ENCODE peak calls at places on chromosomes 13 and 19, in four cellular contexts. One of them, this sample, is unnamed.

GRCh38 chr13:30156826-30157615 is 150.3 kb downstream of the KATNAL1 start:
- DNase-seq in colonic mucosa: no peak
- DNase-seq in astrocyte of the spinal cord: no peak
- DNase-seq in psoas muscle: no peak
- DNase-seq in this sample: no peak

GRCh38 chr13:114145722-114146121 is 13.3 kb upstream of the RASA3 start:
- DNase-seq in colonic mucosa: no peak
- DNase-seq in astrocyte of the spinal cord: no peak
- DNase-seq in psoas muscle: no peak
- DNase-seq in this sample: no peak

GRCh38 chr13:38804536-38804935 is 117.7 kb downstream of the FREM2 start:
- DNase-seq in colonic mucosa: no peak
- DNase-seq in astrocyte of the spinal cord: peak; percentile 35
- DNase-seq in psoas muscle: no peak
- DNase-seq in this sample: peak; percentile 0

GRCh38 chr13:77397636-77398035 is 70.7 kb upstream of the MYCBP2 start:
- DNase-seq in colonic mucosa: no peak
- DNase-seq in astrocyte of the spinal cord: no peak
- DNase-seq in psoas muscle: no peak
- DNase-seq in this sample: peak; percentile 7

GRCh38 chr19:17455308-17455707 is 5.4 kb downstream of the NXNL1 start:
- DNase-seq in colonic mucosa: no peak
- DNase-seq in astrocyte of the spinal cord: no peak
- DNase-seq in psoas muscle: no peak
- DNase-seq in this sample: no peak

GRCh38 chr19:18399008-18399407 is 1.6 kb upstream of the LRRC25 start:
- DNase-seq in colonic mucosa: peak; percentile 62
- DNase-seq in astrocyte of the spinal cord: no peak
- DNase-seq in psoas muscle: no peak
- DNase-seq in this sample: peak; percentile 58

GRCh38 chr19:579111-579841 is 6.9 kb downstream of the BSG start:
- DNase-seq in colonic mucosa: no peak
- DNase-seq in astrocyte of the spinal cord: no peak
- DNase-seq in psoas muscle: no peak
- DNase-seq in this sample: no peak

GRCh38 chr13:80132741-80133601 is 208.0 kb downstream of the SPRY2 start:
- DNase-seq in colonic mucosa: peak; percentile 87
- DNase-seq in astrocyte of the spinal cord: peak; percentile 62
- DNase-seq in psoas muscle: peak; percentile 36
- DNase-seq in this sample: peak; percentile 59

GRCh38 chr19:16127080-16127479 is 15.4 kb downstream of the RAB8A start:
- DNase-seq in colonic mucosa: no peak
- DNase-seq in astrocyte of the spinal cord: no peak
- DNase-seq in psoas muscle: no peak
- DNase-seq in this sample: no peak

GRCh38 chr19:39144487-39145071 is 19.0 kb downstream of the PAK4 start:
- DNase-seq in colonic mucosa: peak; percentile 59
- DNase-seq in astrocyte of the spinal cord: peak; percentile 31
- DNase-seq in psoas muscle: no peak
- DNase-seq in this sample: peak; percentile 61

DNA sequence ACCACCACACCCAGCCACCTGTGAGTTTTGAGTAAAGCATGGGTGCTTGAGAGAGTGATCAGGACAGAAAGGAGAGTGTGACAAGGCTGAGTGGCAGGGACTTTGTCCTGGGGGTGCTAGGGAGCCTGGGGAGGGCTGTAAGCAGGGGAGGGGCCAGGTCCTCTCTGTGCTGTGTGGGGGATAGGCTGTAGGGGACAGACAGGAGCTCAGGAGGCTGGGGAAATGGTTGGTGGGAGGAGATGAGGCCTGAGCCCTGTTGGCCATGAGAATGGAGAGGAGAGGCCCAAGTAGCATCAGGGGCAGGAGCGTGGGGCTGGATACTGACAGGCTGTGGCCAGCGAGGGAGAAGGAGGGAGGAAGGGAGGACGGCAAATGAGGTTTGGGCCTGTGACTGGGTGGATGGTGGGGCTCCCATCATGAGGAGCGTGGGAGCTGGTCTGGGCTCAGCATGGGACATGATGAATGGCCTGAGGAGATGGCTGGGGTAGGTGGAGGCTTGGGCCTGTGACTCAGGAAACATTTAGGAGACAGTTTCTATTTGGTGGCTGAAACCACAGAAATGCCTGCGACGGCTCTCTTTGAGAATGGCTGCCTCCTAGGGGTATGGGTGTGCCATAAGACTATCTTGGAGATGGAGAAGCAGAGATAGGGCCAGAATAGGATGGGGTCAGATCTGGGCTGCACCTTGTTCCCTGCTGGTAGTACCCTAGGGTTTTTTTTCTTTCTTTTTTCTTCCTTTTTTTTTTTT is 25.0 kb downstream of the GRIN2D start:
- DNase-seq in colonic mucosa: no peak
- DNase-seq in astrocyte of the spinal cord: peak; percentile 52
- DNase-seq in psoas muscle: no peak
- DNase-seq in this sample: no peak
- TF ChIP-seq CTCF in colonic mucosa: no peak
- TF ChIP-seq CTCF in astrocyte of the spinal cord: peak; percentile 35
- TF ChIP-seq CTCF in psoas muscle: no peak
- TF ChIP-seq CTCF in this sample: no peak

GRCh38 chr19:10416380-10417257 is 3.7 kb upstream of the PDE4A start:
- DNase-seq in colonic mucosa: peak; percentile 84
- DNase-seq in astrocyte of the spinal cord: peak; percentile 79
- DNase-seq in psoas muscle: peak; percentile 89
- DNase-seq in this sample: peak; percentile 90

GRCh38 chr19:10419200-10419645 is 1.1 kb upstream of the PDE4A start:
- DNase-seq in colonic mucosa: no peak
- DNase-seq in astrocyte of the spinal cord: no peak
- DNase-seq in psoas muscle: no peak
- DNase-seq in this sample: no peak

GRCh38 chr19:10418281-10419199 is 1.8 kb upstream of the PDE4A start:
- DNase-seq in colonic mucosa: no peak
- DNase-seq in astrocyte of the spinal cord: peak; percentile 41
- DNase-seq in psoas muscle: no peak
- DNase-seq in this sample: no peak

GRCh38 chr19:10417598-10418280 is 2.6 kb upstream of the PDE4A start:
- DNase-seq in colonic mucosa: no peak
- DNase-seq in astrocyte of the spinal cord: no peak
- DNase-seq in psoas muscle: no peak
- DNase-seq in this sample: no peak

DNA sequence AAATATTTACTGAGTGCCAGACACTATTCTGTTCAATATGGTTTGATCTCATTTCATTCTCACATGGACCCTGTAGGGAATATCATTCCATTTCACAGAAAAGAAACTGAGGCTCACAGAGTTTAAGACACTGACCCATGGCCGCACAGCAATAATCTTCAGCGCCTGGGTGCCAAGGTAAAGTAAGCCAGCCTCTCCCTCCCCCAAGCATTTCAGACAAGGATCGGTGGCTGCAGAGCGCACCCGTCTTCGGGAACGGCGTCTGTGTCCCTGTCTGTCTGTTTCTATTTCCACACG is 4.3 kb upstream of the PDE4A start:
- DNase-seq in colonic mucosa: no peak
- DNase-seq in astrocyte of the spinal cord: no peak
- DNase-seq in psoas muscle: no peak
- DNase-seq in this sample: no peak
- H3K4me3 ChIP-seq in colonic mucosa: peak overlapping the region; percentile 35
- H3K4me3 ChIP-seq in astrocyte of the spinal cord: peak overlapping the region; percentile 51
- H3K4me3 ChIP-seq in psoas muscle: peak overlapping the region; percentile 77
- H3K4me3 ChIP-seq in this sample: peak overlapping the region; percentile 63

GRCh38 chr19:11227201-11227886 is 12.1 kb upstream of the ANGPTL8 start:
- DNase-seq in colonic mucosa: peak; percentile 28
- DNase-seq in astrocyte of the spinal cord: no peak
- DNase-seq in psoas muscle: no peak
- DNase-seq in this sample: no peak
- TF ChIP-seq CTCF in colonic mucosa: no peak
- TF ChIP-seq CTCF in astrocyte of the spinal cord: no peak
- TF ChIP-seq CTCF in psoas muscle: no peak
- TF ChIP-seq CTCF in this sample: peak; percentile 6

GRCh38 chr19:1845642-1846041 is 2.6 kb downstream of the REXO1 start:
- DNase-seq in colonic mucosa: no peak
- DNase-seq in astrocyte of the spinal cord: no peak
- DNase-seq in psoas muscle: no peak
- DNase-seq in this sample: no peak

GRCh38 chr19:1844536-1845515 is 3.5 kb downstream of the REXO1 start:
- DNase-seq in colonic mucosa: no peak
- DNase-seq in astrocyte of the spinal cord: no peak
- DNase-seq in psoas muscle: peak; percentile 5
- DNase-seq in this sample: no peak

GRCh38 chr19:1847348-1847683 is 967 bp downstream of the REXO1 start:
- DNase-seq in colonic mucosa: no peak
- DNase-seq in astrocyte of the spinal cord: peak; percentile 32
- DNase-seq in psoas muscle: no peak
- DNase-seq in this sample: no peak

GRCh38 chr19:1847684-1848398 is 442 bp downstream of the REXO1 start:
- DNase-seq in colonic mucosa: peak; percentile 63
- DNase-seq in astrocyte of the spinal cord: peak; percentile 39
- DNase-seq in psoas muscle: peak; percentile 40
- DNase-seq in this sample: peak; percentile 56

GRCh38 chr19:1846517-1847205 is 1.6 kb downstream of the REXO1 start:
- DNase-seq in colonic mucosa: no peak
- DNase-seq in astrocyte of the spinal cord: no peak
- DNase-seq in psoas muscle: peak; percentile 13
- DNase-seq in this sample: no peak
- H3K4me3 ChIP-seq in colonic mucosa: peak overlapping the region; percentile 100
- H3K4me3 ChIP-seq in astrocyte of the spinal cord: no peak overlapping the region
- H3K4me3 ChIP-seq in psoas muscle: peak overlapping the region; percentile 88
- H3K4me3 ChIP-seq in this sample: peak overlapping the region; percentile 98

DNA sequence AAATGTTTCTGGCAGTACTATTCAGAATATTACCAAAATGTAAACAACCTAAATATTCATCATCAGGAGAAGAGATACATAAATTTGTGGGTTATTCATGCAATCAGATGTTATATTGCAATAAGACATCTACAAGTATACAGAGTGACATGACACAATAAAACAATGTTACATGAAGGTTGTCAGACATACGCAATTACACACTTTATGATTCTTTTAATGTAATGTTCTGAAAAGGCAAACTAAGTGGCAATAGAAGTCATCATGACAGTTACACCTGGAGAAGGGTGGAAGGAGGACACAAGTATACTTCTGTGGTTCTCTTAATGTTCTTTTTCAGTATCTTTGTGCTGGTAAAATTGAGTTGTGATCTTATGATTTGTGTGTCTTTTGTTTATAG is 95.8 kb upstream of the PRR20A start:
- DNase-seq in colonic mucosa: no peak
- DNase-seq in astrocyte of the spinal cord: no peak
- DNase-seq in psoas muscle: no peak
- DNase-seq in this sample: no peak
- TF ChIP-seq CTCF in colonic mucosa: no peak
- TF ChIP-seq CTCF in astrocyte of the spinal cord: no peak
- TF ChIP-seq CTCF in psoas muscle: no peak
- TF ChIP-seq CTCF in this sample: no peak

DNA sequence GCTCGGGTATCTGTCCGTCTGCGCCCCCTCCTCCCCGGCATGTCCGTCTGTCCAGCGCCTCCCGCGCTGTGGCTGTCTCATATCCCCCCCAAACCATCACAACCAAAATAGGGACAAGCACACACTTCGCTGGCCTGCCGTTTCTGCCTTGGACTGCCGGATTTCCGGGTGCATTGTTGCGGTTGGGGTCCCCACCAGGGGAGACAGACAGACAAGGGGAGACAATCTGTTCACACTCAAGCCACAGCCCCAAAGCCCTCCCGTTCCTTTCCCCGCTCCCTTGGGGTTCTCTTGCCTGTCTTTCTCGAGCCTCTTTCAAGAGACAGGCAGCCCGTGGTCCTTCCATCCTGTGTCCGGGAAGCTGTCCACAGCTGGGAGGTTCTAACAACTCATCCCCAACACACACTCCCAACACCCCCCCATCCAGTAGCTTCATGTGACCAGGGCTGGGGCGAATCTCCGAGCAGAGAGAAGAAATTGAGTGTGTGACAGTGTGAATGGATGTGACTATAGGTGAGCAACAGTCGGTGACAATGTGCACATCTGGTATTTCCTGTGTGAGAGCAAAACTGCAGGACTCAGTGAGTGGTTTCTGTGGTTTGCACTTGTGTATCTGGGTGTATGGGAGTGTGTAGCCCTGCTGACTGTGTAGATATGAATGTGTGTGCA is 16.5 kb upstream of the FOSB start:
- DNase-seq in colonic mucosa: peak; percentile 50
- DNase-seq in astrocyte of the spinal cord: peak; percentile 74
- DNase-seq in psoas muscle: peak; percentile 29
- DNase-seq in this sample: peak; percentile 76
- H3K4me3 ChIP-seq in colonic mucosa: peak overlapping the region; percentile 53
- H3K4me3 ChIP-seq in astrocyte of the spinal cord: peak overlapping the region; percentile 74
- H3K4me3 ChIP-seq in psoas muscle: peak overlapping the region; percentile 65
- H3K4me3 ChIP-seq in this sample: peak overlapping the region; percentile 70

This sample was measured in cardiac fibroblast.